ENCODE peak calls at places on chromosome 13, in eight cellular contexts. G is cardiac muscle cell, A is transverse colon, V is activated B cell treated with CpG ODN at 0.5 μM for 24 hours, O is psoas muscle, Z is adrenal gland, D is fibroblast of pulmonary artery, B is AG04449. Q is an unnamed sample.

GRCh38 chr13:76872686-76873085 is 13.5 kb downstream of the KCTD12 start:
- DNase-seq in G (no peak), A (no peak), V (no peak), O (no peak), Z (no peak), D (no peak), B (no peak), Q (no peak)

GRCh38 chr13:28173793-28174192 is 35.4 kb downstream of the PAN3 start:
- DNase-seq in G (no peak), A (no peak), V (no peak), O (no peak), Z (no peak), D (no peak), B (no peak), Q (no peak)

GRCh38 chr13:103031332-103031873 is 34.8 kb downstream of the SLC10A2 start:
- DNase-seq in G (no peak), A (no peak), V (no peak), O (no peak), Z (no peak), D (no peak), B (no peak), Q (no peak)

GRCh38 chr13:102487330-102487729 is 85.5 kb upstream of the FGF14 start:
- DNase-seq in G (no peak), A (no peak), V (no peak), O (no peak), Z (no peak), D (no peak), B (no peak), Q (no peak)

GRCh38 chr13:47067296-47067695 is 170.4 kb upstream of the HTR2A start:
- DNase-seq in G (no peak), A (no peak), V (no peak), O (no peak), Z (no peak), D (no peak), B (no peak), Q (no peak)

GRCh38 chr13:19159761-19160420 is 21.7 kb downstream of the TUBA3C start:
- DNase-seq in G (no peak), A (no peak), V (no peak), O (no peak), Z (no peak), D (no peak), B (no peak), Q (no peak)

GRCh38 chr13:104984296-104984818 is 1551.1 kb downstream of the EFNB2 start:
- DNase-seq in G (peak), A (no peak), V (no peak), O (peak), Z (peak), D (peak), B (peak), Q (no peak)

GRCh38 chr13:66689628-66690027 is 540.5 kb downstream of the PCDH9 start:
- DNase-seq in G (peak), A (no peak), V (no peak), O (no peak), Z (no peak), D (peak), B (no peak), Q (no peak)

GRCh38 chr13:100490692-100491091 is 97.9 kb downstream of the GGACT start:
- DNase-seq in G (no peak), A (no peak), V (no peak), O (no peak), Z (no peak), D (no peak), B (no peak), Q (no peak)

GRCh38 chr13:72959643-72960042 is 99.2 kb upstream of the KLF5 start:
- DNase-seq in G (peak), A (no peak), V (no peak), O (no peak), Z (no peak), D (peak), B (no peak), Q (no peak)

GRCh38 chr13:32316030-32316344 is 679 bp downstream of the BRCA2 start:
- DNase-seq in G (no peak), A (peak), V (no peak), O (no peak), Z (no peak), D (no peak), B (no peak), Q (no peak)

GRCh38 chr13:26760835-26761582 is 423 bp upstream of the GPR12 start:
- DNase-seq in G (no peak), A (no peak), V (no peak), O (no peak), Z (no peak), D (no peak), B (no peak), Q (no peak)

GRCh38 chr13:35144496-35144895 is 202.4 kb downstream of the NBEA start:
- DNase-seq in G (peak), A (no peak), V (no peak), O (no peak), Z (no peak), D (peak), B (no peak), Q (no peak)

GRCh38 chr13:78709028-78709427 is 50.1 kb upstream of the OBI1 start:
- DNase-seq in G (no peak), A (no peak), V (no peak), O (no peak), Z (no peak), D (peak), B (no peak), Q (no peak)

GRCh38 chr13:74306496-74306895 is 172.3 kb upstream of the KLF12 start:
- DNase-seq in G (peak), A (no peak), V (no peak), O (no peak), Z (no peak), D (peak), B (no peak), Q (no peak)

GRCh38 chr13:112740502-112741131 is 50.8 kb downstream of the ATP11A start:
- DNase-seq in G (peak), A (peak), V (no peak), O (peak), Z (peak), D (peak), B (no peak), Q (no peak)

GRCh38 chr13:31595568-31595967 is 143.8 kb upstream of the RXFP2 start:
- DNase-seq in G (peak), A (no peak), V (no peak), O (no peak), Z (no peak), D (peak), B (no peak), Q (no peak)

GRCh38 chr13:90918551-90918950 is 428.9 kb upstream of the MIR17HG start:
- DNase-seq in G (peak), A (no peak), V (no peak), O (no peak), Z (no peak), D (peak), B (no peak), Q (no peak)

GRCh38 chr13:97108535-97108910 is 113.6 kb upstream of the MBNL2 start:
- DNase-seq in G (peak), A (no peak), V (no peak), O (no peak), Z (peak), D (peak), B (no peak), Q (no peak)

GRCh38 chr13:47719164-47719563 is 281.9 kb downstream of the SUCLA2 start:
- DNase-seq in G (no peak), A (no peak), V (no peak), O (no peak), Z (no peak), D (no peak), B (no peak), Q (no peak)

GRCh38 chr13:92537485-92537884 is 689.1 kb upstream of the GPC6 start:
- DNase-seq in G (peak), A (no peak), V (no peak), O (no peak), Z (no peak), D (peak), B (no peak), Q (no peak)

GRCh38 chr13:113939129-113939904 is 34.6 kb downstream of the C13orf46 start:
- DNase-seq in G (no peak), A (no peak), V (no peak), O (no peak), Z (no peak), D (no peak), B (no peak), Q (no peak)

GRCh38 chr13:97948041-97948440 is 5.4 kb upstream of the IPO5 start:
- DNase-seq in G (no peak), A (no peak), V (no peak), O (no peak), Z (no peak), D (no peak), B (no peak), Q (no peak)

GRCh38 chr13:68523838-68524424 is 1293.8 kb upstream of the PCDH9 start:
- DNase-seq in G (no peak), A (no peak), V (no peak), O (no peak), Z (no peak), D (no peak), B (no peak), Q (no peak)

GRCh38 chr13:74979703-74980102 is 502.3 kb downstream of the TBC1D4 start:
- DNase-seq in G (no peak), A (no peak), V (no peak), O (no peak), Z (no peak), D (no peak), B (no peak), Q (no peak)

GRCh38 chr13:50672025-50672424 is 171.5 kb downstream of the DLEU7 start:
- DNase-seq in G (no peak), A (no peak), V (no peak), O (no peak), Z (peak), D (no peak), B (no peak), Q (no peak)

GRCh38 chr13:31952641-31953380 is 78.8 kb upstream of the FRY start:
- DNase-seq in G (no peak), A (no peak), V (no peak), O (no peak), Z (no peak), D (no peak), B (no peak), Q (no peak)

GRCh38 chr13:45328661-45329105 is 12.3 kb downstream of the TPT1 start:
- DNase-seq in G (peak), A (no peak), V (no peak), O (no peak), Z (no peak), D (peak), B (peak), Q (no peak)

GRCh38 chr13:74301200-74302063 is 167.2 kb upstream of the KLF12 start:
- DNase-seq in G (no peak), A (no peak), V (no peak), O (no peak), Z (no peak), D (no peak), B (no peak), Q (no peak)

GRCh38 chr13:97978661-97979450 is 25.4 kb downstream of the IPO5 start:
- DNase-seq in G (peak), A (no peak), V (no peak), O (no peak), Z (no peak), D (peak), B (no peak), Q (no peak)

GRCh38 chr13:91238036-91238435 is 109.5 kb upstream of the MIR17HG start:
- DNase-seq in G (no peak), A (no peak), V (no peak), O (no peak), Z (no peak), D (no peak), B (no peak), Q (no peak)

DNA sequence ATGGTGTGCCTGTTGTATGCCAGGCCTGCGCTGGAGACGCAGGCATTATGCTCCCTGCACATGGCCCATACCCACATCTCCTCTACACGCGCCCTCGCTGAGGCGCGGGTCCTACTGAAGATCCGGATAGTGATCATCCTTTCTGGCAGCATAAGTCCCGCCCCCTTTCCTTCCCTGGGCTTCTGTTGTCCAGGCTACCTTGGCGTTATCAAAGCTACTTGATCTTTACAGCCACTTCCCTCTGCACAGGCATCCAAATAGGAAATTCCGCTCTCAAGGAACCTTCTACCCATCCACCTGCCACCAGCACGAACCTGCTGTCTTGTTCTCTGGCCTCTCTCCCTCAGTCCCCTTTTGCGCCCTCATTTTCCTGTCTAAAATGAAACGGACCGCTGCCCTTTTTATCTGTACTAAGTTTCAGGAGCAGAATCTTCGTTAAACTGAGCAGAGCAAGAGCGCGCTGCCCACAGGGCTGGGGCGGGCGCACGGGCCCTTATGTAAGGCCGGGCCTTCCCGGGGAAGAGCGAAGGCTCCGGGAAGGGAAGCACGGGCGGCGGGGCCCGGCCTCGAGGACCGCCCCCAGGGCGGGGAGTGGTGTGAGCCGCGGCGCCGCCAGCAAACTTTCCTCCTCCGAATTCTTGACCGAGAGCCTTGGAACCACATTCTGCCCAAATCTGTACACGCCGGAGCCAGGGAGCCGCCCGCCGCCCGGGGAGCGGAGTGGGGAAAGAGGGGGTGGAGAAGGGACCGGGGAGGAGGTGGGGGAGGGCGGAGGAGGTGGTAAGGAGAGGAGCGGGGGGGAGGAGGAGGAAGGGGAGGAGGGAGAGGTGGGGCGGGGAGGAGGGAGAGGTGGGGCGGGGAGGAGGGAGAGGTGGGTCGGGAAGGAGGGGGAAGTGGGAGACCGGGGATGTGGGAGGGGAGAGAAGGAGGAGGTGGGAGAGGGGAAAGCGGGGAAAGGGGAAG is 919 bp upstream of the UBE2L5 start:
- DNase-seq in G (peak), A (peak), V (peak), O (peak), Z (peak), D (peak), B (no peak), Q (peak)
- TF ChIP-seq CTCF in G (no peak), A (no peak), V (no peak), O (no peak), Z (no peak), D (no peak), B (no peak), Q (no peak)

GRCh38 chr13:41944635-41945401 is 16.1 kb downstream of the VWA8 start:
- DNase-seq in G (no peak), A (no peak), V (no peak), O (no peak), Z (no peak), D (no peak), B (no peak), Q (no peak)

GRCh38 chr13:41941174-41941573 is 19.7 kb downstream of the VWA8 start:
- DNase-seq in G (peak), A (no peak), V (no peak), O (no peak), Z (no peak), D (peak), B (no peak), Q (no peak)

GRCh38 chr13:41939403-41939802 is 21.5 kb downstream of the VWA8 start:
- DNase-seq in G (no peak), A (no peak), V (no peak), O (no peak), Z (no peak), D (no peak), B (no peak), Q (no peak)

GRCh38 chr13:41944229-41944628 is 16.7 kb downstream of the VWA8 start:
- DNase-seq in G (peak), A (no peak), V (no peak), O (no peak), Z (no peak), D (peak), B (no peak), Q (no peak)

DNA sequence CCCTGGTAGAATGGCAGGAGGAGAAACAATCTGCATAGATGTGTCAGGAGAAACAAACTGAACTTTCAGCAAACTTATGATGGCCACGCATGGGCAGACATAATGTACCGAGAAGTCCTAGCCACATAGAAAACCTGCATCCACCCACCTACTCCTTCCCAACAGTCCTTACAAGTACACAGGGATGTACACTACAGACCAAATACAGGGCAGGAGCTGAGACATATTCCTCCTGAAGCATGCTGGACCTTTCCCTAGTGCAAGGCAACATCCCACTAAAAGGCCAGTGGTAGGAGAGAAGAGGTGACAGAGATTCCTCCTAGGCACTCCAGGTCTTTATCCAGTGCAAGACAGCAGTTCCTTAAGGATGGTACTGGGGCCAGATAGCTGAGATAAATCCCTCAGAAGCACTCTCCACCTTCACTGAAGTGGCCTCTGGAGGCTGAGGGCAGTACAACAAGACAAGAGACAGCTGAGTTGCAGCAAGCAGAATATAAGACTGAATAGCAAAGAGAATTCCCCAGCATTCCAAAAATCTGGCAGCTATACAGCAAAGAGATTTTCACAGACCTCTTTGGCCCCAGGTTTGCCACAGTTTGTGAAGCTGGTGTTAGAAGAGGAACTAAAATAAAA is 18.3 kb downstream of the VWA8 start:
- DNase-seq in G (peak), A (no peak), V (no peak), O (no peak), Z (no peak), D (peak), B (peak), Q (peak)
- TF ChIP-seq CTCF in G (peak), A (no peak), V (no peak), O (peak), Z (no peak), D (peak), B (peak), Q (no peak)

GRCh38 chr13:23707674-23708073 is 137.5 kb downstream of the TNFRSF19 start:
- DNase-seq in G (peak), A (no peak), V (no peak), O (no peak), Z (no peak), D (peak), B (no peak), Q (no peak)

GRCh38 chr13:23711355-23711754 is 141.1 kb downstream of the TNFRSF19 start:
- DNase-seq in G (no peak), A (no peak), V (no peak), O (no peak), Z (no peak), D (no peak), B (no peak), Q (no peak)

GRCh38 chr13:23705578-23705977 is 135.4 kb downstream of the TNFRSF19 start:
- DNase-seq in G (peak), A (no peak), V (no peak), O (no peak), Z (no peak), D (peak), B (no peak), Q (no peak)

GRCh38 chr13:23710366-23710765 is 140.2 kb downstream of the TNFRSF19 start:
- DNase-seq in G (no peak), A (no peak), V (no peak), O (no peak), Z (no peak), D (no peak), B (no peak), Q (no peak)

GRCh38 chr13:23709521-23709920 is 139.3 kb downstream of the TNFRSF19 start:
- DNase-seq in G (no peak), A (no peak), V (no peak), O (no peak), Z (no peak), D (no peak), B (no peak), Q (no peak)
- TF ChIP-seq CTCF in G (no peak), A (no peak), V (no peak), O (no peak), Z (no peak), D (no peak), B (no peak), Q (no peak)

GRCh38 chr13:24506698-24507335 is 5.8 kb downstream of the PARP4 start:
- DNase-seq in G (no peak), A (no peak), V (no peak), O (no peak), Z (no peak), D (no peak), B (no peak), Q (no peak)

GRCh38 chr13:24516919-24517318 is 4.3 kb upstream of the PARP4 start:
- DNase-seq in G (no peak), A (no peak), V (no peak), O (no peak), Z (no peak), D (no peak), B (no peak), Q (no peak)

GRCh38 chr13:24511824-24512207 is 762 bp downstream of the PARP4 start:
- DNase-seq in G (no peak), A (peak), V (no peak), O (no peak), Z (no peak), D (no peak), B (no peak), Q (no peak)

GRCh38 chr13:24511019-24511823 is 1.4 kb downstream of the PARP4 start:
- DNase-seq in G (peak), A (peak), V (peak), O (no peak), Z (peak), D (peak), B (peak), Q (no peak)

DNA sequence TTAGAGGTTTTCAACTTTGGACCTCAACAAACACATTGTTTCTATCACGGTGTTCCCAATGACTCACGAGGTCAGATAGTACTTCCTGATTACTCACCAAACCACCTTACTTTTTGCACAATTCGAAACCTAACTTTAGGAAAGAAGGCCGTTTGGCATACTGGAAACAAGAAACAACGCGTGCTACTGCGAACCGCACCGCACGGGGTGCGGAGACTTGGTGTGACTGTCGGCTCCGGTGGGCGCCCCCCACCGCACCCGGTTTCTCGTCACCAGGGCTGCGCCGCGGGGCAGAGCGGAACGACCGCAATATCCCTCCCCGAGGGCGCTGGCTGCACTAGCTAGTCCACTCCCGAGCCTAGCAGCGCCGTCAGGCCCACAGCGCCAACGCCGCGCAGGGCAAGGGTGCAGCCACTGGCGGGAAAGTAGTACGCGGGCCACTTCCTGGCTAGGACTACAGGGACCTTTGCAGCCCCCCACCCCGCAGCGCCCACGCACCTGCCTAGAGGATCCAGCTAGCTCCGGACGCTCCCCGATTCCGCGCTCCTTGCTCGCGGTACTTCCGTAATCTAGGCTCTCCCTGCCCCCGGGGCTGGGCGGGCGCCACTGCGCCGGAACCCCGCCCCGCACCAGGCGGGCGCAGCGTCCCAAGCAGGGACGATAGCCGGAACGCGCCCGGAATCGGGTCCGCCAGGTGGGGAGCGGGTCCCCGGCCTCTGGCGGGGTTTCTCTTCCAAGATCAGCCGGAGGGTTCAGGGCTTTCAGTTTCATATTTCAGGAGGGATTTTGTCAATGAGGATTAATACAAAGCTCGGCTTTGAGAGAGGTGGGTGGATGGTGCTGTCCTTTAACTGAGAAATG is at the start of gene PARP4:
- DNase-seq in G (peak), A (peak), V (peak), O (peak), Z (peak), D (peak), B (peak), Q (peak)
- TF ChIP-seq CTCF in G (no peak), A (no peak), V (no peak), O (no peak), Z (no peak), D (no peak), B (no peak), Q (no peak)